ENCODE peak calls at places on chromosome 13, in ten cellular contexts. B is brain microvascular endothelial cell, A is thoracic aorta, O is IMR-90, Z is adrenal gland, I is gastrocnemius medialis, D is vagina, E is testis, C is tibial artery, G is foreskin keratinocyte. K is an unnamed sample. For H3K27me3, the result is how much of the 10 kb centered on the place peaks cover.

GRCh38 chr13:26021516-26021915 is 30.3 kb downstream of the SHISA2 start:
- DNase-seq in B (no peak), A (no peak), O (no peak), Z (no peak), I (no peak), D (peak), E (no peak), C (no peak), G (peak), K (peak)

GRCh38 chr13:33381906-33382305 is 96.4 kb upstream of the STARD13 start:
- DNase-seq in B (no peak), A (no peak), O (no peak), Z (no peak), I (no peak), D (no peak), E (no peak), C (no peak), G (no peak), K (peak)

GRCh38 chr13:43145556-43145955 is 122.2 kb downstream of the DNAJC15 start:
- DNase-seq in B (no peak), A (no peak), O (no peak), Z (no peak), I (no peak), D (no peak), E (no peak), C (no peak), G (no peak), K (no peak)

GRCh38 chr13:35198821-35199220 is 256.8 kb downstream of the NBEA start:
- DNase-seq in B (no peak), A (no peak), O (no peak), Z (no peak), I (no peak), D (no peak), E (no peak), C (no peak), G (no peak), K (no peak)

GRCh38 chr13:69657676-69658075 is 449.9 kb upstream of the ATXN8OS start:
- DNase-seq in B (no peak), A (no peak), O (no peak), Z (no peak), I (no peak), D (no peak), E (no peak), C (no peak), G (no peak), K (no peak)

GRCh38 chr13:21326155-21327030 is 132.7 kb downstream of the ZDHHC20 start:
- DNase-seq in B (peak), A (no peak), O (peak), Z (peak), I (no peak), D (no peak), E (peak), C (no peak), G (peak), K (no peak)

GRCh38 chr13:60838581-60838980 is 441.6 kb downstream of the TDRD3 start:
- DNase-seq in B (no peak), A (no peak), O (no peak), Z (no peak), I (no peak), D (no peak), E (no peak), C (no peak), G (no peak), K (peak)

GRCh38 chr13:21075303-21076264 is 14.2 kb upstream of the LATS2 start:
- DNase-seq in B (no peak), A (no peak), O (no peak), Z (no peak), I (no peak), D (no peak), E (peak), C (peak), G (no peak), K (no peak)

GRCh38 chr13:76799696-76800095 is 86.5 kb downstream of the KCTD12 start:
- DNase-seq in B (no peak), A (no peak), O (no peak), Z (no peak), I (no peak), D (no peak), E (no peak), C (no peak), G (no peak), K (peak)

GRCh38 chr13:66794340-66795031 is 435.6 kb downstream of the PCDH9 start:
- DNase-seq in B (no peak), A (no peak), O (no peak), Z (no peak), I (no peak), D (no peak), E (no peak), C (no peak), G (no peak), K (no peak)

GRCh38 chr13:107421951-107422350 is 793.4 kb downstream of the LIG4 start:
- DNase-seq in B (peak), A (no peak), O (peak), Z (no peak), I (no peak), D (no peak), E (no peak), C (no peak), G (no peak), K (no peak)

GRCh38 chr13:41960195-41960699 is 662 bp downstream of the VWA8 start:
- DNase-seq in B (no peak), A (no peak), O (peak), Z (peak), I (peak), D (no peak), E (peak), C (no peak), G (no peak), K (no peak)

GRCh38 chr13:23743269-23743668 is 145.9 kb downstream of the MIPEP start:
- DNase-seq in B (no peak), A (no peak), O (no peak), Z (no peak), I (no peak), D (no peak), E (no peak), C (no peak), G (peak), K (no peak)

DNA sequence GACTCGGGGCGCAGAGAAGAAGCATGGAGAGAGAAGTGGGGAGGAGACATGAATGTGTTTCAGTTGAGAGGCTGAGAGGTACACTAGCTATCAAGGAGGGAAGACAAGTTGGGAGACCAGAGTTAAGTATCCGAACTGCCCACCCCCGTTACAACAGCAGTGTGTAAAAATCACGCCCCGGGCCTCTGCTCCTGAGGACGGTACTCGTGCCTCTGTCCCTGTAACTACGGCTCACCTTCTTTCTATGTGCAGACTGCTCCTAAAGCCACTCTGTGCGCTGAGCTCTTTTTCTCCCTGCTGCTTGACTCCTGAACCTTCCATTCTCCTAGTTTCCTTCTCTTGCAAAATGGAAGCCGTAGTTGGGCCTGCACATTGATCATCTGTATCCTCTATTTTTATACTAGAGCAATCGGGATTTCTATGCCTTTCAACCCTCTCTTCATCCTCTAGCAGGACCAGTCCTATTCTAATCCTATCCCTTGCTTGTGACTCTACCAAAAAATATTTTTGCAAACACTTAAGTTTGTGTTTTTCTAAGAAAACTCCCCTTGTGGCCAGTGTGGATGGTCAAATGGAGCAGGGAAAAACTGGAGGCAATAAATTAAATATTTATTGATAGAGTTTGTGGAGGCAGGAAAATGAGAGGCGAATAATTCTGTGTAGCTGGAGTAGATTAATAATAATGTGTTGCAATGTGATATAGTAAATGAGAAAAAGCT is 569 bp downstream of the POLR1D start:
- DNase-seq in B (no peak), A (no peak), O (peak), Z (peak), I (no peak), D (no peak), E (peak), C (no peak), G (no peak), K (no peak)
- TF ChIP-seq CTCF in B (peak), A (no peak), O (peak), Z (peak), I (no peak), D (no peak), E (peak), C (no peak), G (peak), K (peak)

GRCh38 chr13:112895521-112896465 is 73.2 kb upstream of the MCF2L start:
- DNase-seq in B (no peak), A (no peak), O (no peak), Z (no peak), I (no peak), D (no peak), E (no peak), C (no peak), G (no peak), K (no peak)

GRCh38 chr13:112894673-112895481 is 74.1 kb upstream of the MCF2L start:
- DNase-seq in B (no peak), A (no peak), O (no peak), Z (no peak), I (no peak), D (no peak), E (no peak), C (no peak), G (no peak), K (no peak)

GRCh38 chr13:112892759-112893569 is 76.0 kb upstream of the MCF2L start:
- DNase-seq in B (no peak), A (no peak), O (no peak), Z (no peak), I (no peak), D (no peak), E (no peak), C (no peak), G (no peak), K (peak)

GRCh38 chr13:112893570-112894422 is 75.2 kb upstream of the MCF2L start:
- DNase-seq in B (peak), A (no peak), O (peak), Z (peak), I (no peak), D (no peak), E (no peak), C (no peak), G (no peak), K (peak)

GRCh38 chr13:112894423-112894672 is 74.7 kb upstream of the MCF2L start:
- DNase-seq in B (no peak), A (no peak), O (no peak), Z (no peak), I (no peak), D (no peak), E (no peak), C (no peak), G (no peak), K (no peak)
- H3K27me3 ChIP-seq in B (under half), A (under half), O (half or more), Z (under half), I (under half), D (under half), E (under half), C (under half), G (half or more), K (under half)

GRCh38 chr13:114110091-114110829 is 22.2 kb downstream of the RASA3 start:
- DNase-seq in B (no peak), A (no peak), O (no peak), Z (peak), I (peak), D (no peak), E (no peak), C (peak), G (no peak), K (no peak)
- TF ChIP-seq CTCF in B (no peak), A (no peak), O (peak), Z (no peak), I (no peak), D (no peak), E (no peak), C (no peak), G (peak), K (peak)

GRCh38 chr13:110845520-110845919 is 69.3 kb downstream of the ANKRD10 start:
- DNase-seq in B (no peak), A (no peak), O (no peak), Z (no peak), I (no peak), D (no peak), E (no peak), C (no peak), G (no peak), K (no peak)

GRCh38 chr13:110853235-110853721 is 61.6 kb downstream of the ANKRD10 start:
- DNase-seq in B (peak), A (no peak), O (no peak), Z (no peak), I (no peak), D (peak), E (no peak), C (no peak), G (no peak), K (no peak)

GRCh38 chr13:110854866-110855265 is 60.0 kb downstream of the ANKRD10 start:
- DNase-seq in B (no peak), A (no peak), O (no peak), Z (no peak), I (no peak), D (peak), E (no peak), C (no peak), G (no peak), K (no peak)

GRCh38 chr13:110850840-110851239 is 64.0 kb downstream of the ANKRD10 start:
- DNase-seq in B (no peak), A (no peak), O (no peak), Z (no peak), I (no peak), D (peak), E (no peak), C (no peak), G (no peak), K (no peak)

DNA sequence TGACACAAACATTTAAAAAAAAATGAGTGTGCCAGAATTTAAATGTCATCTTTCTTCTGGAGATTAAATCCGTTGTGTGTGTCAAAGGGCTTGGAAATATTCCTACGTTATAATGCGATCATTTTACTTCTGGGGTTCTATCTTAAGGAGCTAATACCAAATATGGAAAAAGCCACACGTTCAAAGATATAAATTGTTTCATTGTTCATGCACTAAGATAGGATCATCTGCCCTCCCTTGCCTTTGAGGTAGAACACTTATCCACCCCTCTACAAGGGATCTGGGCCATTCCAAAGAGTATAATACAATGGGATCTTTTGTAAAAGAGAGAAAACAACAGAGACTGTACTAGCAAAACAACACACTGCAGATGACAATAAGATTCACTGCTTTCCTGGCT is 64.9 kb downstream of the ANKRD10 start:
- DNase-seq in B (no peak), A (no peak), O (no peak), Z (no peak), I (no peak), D (no peak), E (no peak), C (no peak), G (no peak), K (no peak)
- H3K27me3 ChIP-seq in B (under half), A (under half), O (under half), Z (under half), I (under half), D (under half), E (under half), C (under half), G (half or more), K (under half)

GRCh38 chr13:101945435-101945834 is 456.4 kb downstream of the FGF14 start:
- DNase-seq in B (no peak), A (no peak), O (no peak), Z (no peak), I (no peak), D (no peak), E (no peak), C (no peak), G (no peak), K (no peak)
- TF ChIP-seq CTCF in B (peak), A (no peak), O (peak), Z (no peak), I (no peak), D (no peak), E (no peak), C (no peak), G (no peak), K (peak)

GRCh38 chr13:71079638-71080037 is 787.4 kb downstream of the DACH1 start:
- DNase-seq in B (peak), A (no peak), O (no peak), Z (no peak), I (no peak), D (no peak), E (no peak), C (no peak), G (no peak), K (no peak)
- H3K27me3 ChIP-seq in B (under half), A (under half), O (under half), Z (under half), I (under half), D (under half), E (under half), C (under half), G (under half), K (under half)

DNA sequence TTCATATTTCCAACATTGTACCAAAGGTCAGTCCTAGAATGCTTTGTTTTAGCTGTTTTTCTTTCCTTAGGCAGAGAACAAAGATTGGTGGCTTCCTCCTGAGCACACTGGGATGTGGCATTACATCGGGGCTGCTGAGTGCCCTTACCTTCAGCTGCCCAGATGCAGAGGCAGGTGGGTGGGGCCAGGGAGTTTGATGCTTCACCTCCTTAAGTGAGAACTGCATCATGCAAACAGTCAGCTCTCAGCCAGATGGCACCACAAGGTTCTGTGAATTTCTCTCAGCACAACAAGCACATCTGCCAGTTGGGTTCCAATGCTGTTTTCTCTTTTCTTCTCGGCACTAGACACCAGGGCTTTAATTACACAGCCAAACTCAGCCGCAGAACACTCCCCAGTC is 87.4 kb upstream of the UBL3 start:
- DNase-seq in B (no peak), A (no peak), O (no peak), Z (no peak), I (no peak), D (no peak), E (no peak), C (no peak), G (no peak), K (no peak)
- TF ChIP-seq CTCF in B (no peak), A (no peak), O (no peak), Z (no peak), I (no peak), D (no peak), E (no peak), C (no peak), G (no peak), K (no peak)

GRCh38 chr13:45417790-45418534 is at the start of gene SLC25A30:
- DNase-seq in B (peak), A (peak), O (peak), Z (peak), I (peak), D (peak), E (peak), C (peak), G (peak), K (peak)
- H3K27me3 ChIP-seq in B (under half), A (under half), O (under half), Z (under half), I (under half), D (under half), E (under half), C (under half), G (under half), K (under half)

K was measured in kidney epithelial cell.